ENCODE peak calls at places on chromosomes 7 and 10, in nine cellular contexts. E, L, Q, G, B, V, C, H and O are unnamed samples.

GRCh38 chr7:158820656-158821055 is 8.7 kb downstream of the ESYT2 start:
- DNase-seq in B (no peak), V (no peak), L (peak; percentile 47), C (no peak), H (no peak), E (no peak), G (no peak), Q (no peak), O (no peak)

GRCh38 chr7:137993395-137993743 is 8.5 kb downstream of the CREB3L2 start:
- DNase-seq in E (no peak), G (no peak), L (no peak), B (no peak), H (peak; percentile 10), V (no peak), C (no peak), Q (no peak), O (no peak)

GRCh38 chr7:116224492-116225098 is 14.3 kb downstream of the TES start:
- DNase-seq in B (no peak), V (no peak), L (no peak), C (no peak), H (no peak), Q (no peak), E (no peak), G (no peak), O (no peak)

GRCh38 chr7:81299711-81300110 is 380.9 kb upstream of the SEMA3C start:
- DNase-seq in V (no peak), H (no peak), Q (no peak), E (no peak), B (no peak), L (no peak), G (no peak), C (no peak), O (no peak)

GRCh38 chr10:85420501-85421191 is 945.9 kb downstream of the GRID1 start:
- DNase-seq in Q (no peak), G (no peak), B (no peak), E (no peak), V (no peak), C (no peak), H (no peak), L (no peak), O (no peak)

GRCh38 chr10:132651511-132652029 is 114.0 kb downstream of the INPP5A start:
- DNase-seq in G (no peak), Q (peak; percentile 42), C (no peak), E (no peak), L (no peak), V (no peak), B (no peak), H (no peak), O (no peak)

GRCh38 chr10:8305871-8306652 is 251.6 kb downstream of the GATA3 start:
- DNase-seq in G (no peak), V (no peak), L (peak; percentile 22), H (no peak), C (no peak), E (no peak), Q (no peak), B (no peak), O (no peak)

GRCh38 chr7:50164552-50165220 is 71.6 kb upstream of the ZPBP start:
- DNase-seq in E (no peak), B (no peak), C (no peak), H (no peak), V (no peak), G (no peak), Q (no peak), L (no peak), O (no peak)

GRCh38 chr7:73364006-73364728 is 36.2 kb downstream of the FKBP6 start:
- DNase-seq in V (no peak), B (no peak), E (no peak), Q (no peak), G (no peak), L (no peak), H (no peak), C (no peak), O (no peak)

GRCh38 chr7:9189683-9190082 is 756.3 kb downstream of the NXPH1 start:
- DNase-seq in V (no peak), Q (no peak), B (no peak), E (no peak), G (no peak), H (no peak), C (no peak), L (no peak), O (no peak)

GRCh38 chr10:79295593-79295992 is 51.7 kb upstream of the PPIF start:
- DNase-seq in V (no peak), G (no peak), L (no peak), C (no peak), Q (no peak), E (peak; percentile 36), B (no peak), H (no peak), O (no peak)

GRCh38 chr10:97132273-97132672 is 53.5 kb downstream of the SLIT1 start:
- DNase-seq in V (no peak), L (no peak), E (no peak), C (no peak), H (no peak), B (no peak), G (no peak), Q (no peak), O (no peak)

GRCh38 chr7:107327986-107328569 is 141.8 kb upstream of the GPR22 start:
- DNase-seq in L (peak; percentile 2), E (no peak), C (no peak), G (no peak), V (no peak), B (no peak), H (no peak), Q (no peak), O (no peak)

GRCh38 chr10:30170814-30171213 is 111.4 kb upstream of the JCAD start:
- DNase-seq in H (no peak), B (no peak), Q (no peak), E (no peak), L (peak; percentile 22), G (no peak), C (no peak), V (no peak), O (no peak)

GRCh38 chr10:93993782-93994668 is at the start of gene PLCE1:
- DNase-seq in Q (peak; percentile 84), V (no peak), G (peak; percentile 71), H (peak; percentile 43), L (no peak), E (peak; percentile 73), B (peak; percentile 89), C (peak; percentile 18), O (no peak)
- TF ChIP-seq CTCF in Q (no peak), V (peak; percentile 46), G (peak; percentile 23), H (no peak), L (no peak), E (no peak), B (no peak), C (no peak), O (no peak)

DNA sequence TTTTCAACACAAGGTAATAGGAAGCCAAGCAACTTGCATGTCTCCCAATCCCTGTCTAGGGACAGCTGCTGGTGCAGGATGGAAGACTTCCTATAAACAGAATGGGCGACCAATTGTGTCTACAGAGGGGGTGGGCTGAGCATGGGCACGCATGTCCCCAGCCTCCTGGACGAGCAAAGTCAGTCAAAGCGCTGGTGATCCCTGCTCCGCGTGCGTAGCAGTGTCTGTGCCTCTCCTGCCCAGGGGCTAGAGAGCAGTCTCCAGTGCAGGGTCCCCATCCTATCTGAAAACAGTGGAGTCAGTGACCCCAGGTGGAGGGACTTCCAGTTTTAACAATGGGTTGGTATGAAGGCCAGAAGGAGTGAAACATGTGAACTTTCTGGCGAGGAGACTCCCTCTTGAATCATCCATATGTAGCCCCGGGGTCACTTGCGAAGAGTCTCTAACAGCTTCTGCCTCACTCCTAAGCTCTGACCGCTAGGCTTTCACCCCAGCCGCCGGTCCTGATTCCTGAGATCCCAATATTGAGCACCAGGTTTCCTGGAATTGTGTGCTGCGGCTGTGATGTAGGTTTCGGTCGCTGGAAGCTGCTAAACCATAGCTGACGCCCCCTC is 723 bp upstream of the CASP2 start:
- DNase-seq in L (no peak), H (no peak), E (no peak), V (no peak), C (no peak), G (no peak), B (no peak), Q (no peak), O (no peak)
- H3K4me3 ChIP-seq in L (peak overlapping the region; percentile 17), H (peak overlapping the region; percentile 72), E (peak overlapping the region; percentile 90), V (peak overlapping the region; percentile 73), C (peak overlapping the region; percentile 23), G (peak overlapping the region; percentile 91), B (no peak overlapping the region), Q (peak overlapping the region; percentile 96), O (peak overlapping the region; percentile 92)

GRCh38 chr10:43393606-43394360 is 15.2 kb downstream of the HNRNPF start:
- DNase-seq in H (no peak), V (no peak), Q (no peak), L (no peak), B (no peak), E (no peak), C (no peak), G (no peak), O (no peak)

GRCh38 chr10:43390333-43390732 is 18.7 kb downstream of the HNRNPF start:
- DNase-seq in H (no peak), E (no peak), C (no peak), V (no peak), Q (no peak), L (no peak), B (no peak), G (no peak), O (no peak)

GRCh38 chr10:43392757-43393156 is 16.2 kb downstream of the HNRNPF start:
- DNase-seq in E (no peak), B (no peak), G (no peak), C (no peak), H (no peak), Q (no peak), V (no peak), L (no peak), O (no peak)

GRCh38 chr10:43389867-43390266 is 18.4 kb downstream of the FXYD4 start:
- DNase-seq in H (no peak), E (no peak), V (no peak), B (no peak), C (no peak), Q (no peak), L (no peak), G (no peak), O (no peak)

GRCh38 chr10:43390791-43391190 is 18.2 kb downstream of the HNRNPF start:
- DNase-seq in L (no peak), B (peak; percentile 54), E (no peak), Q (peak; percentile 26), G (no peak), H (peak; percentile 32), C (no peak), V (no peak), O (no peak)
- TF ChIP-seq CTCF in L (peak; percentile 81), B (peak; percentile 52), E (peak; percentile 17), Q (no peak), G (peak; percentile 46), H (no peak), C (peak; percentile 45), V (peak; percentile 67), O (peak; percentile 70)

DNA sequence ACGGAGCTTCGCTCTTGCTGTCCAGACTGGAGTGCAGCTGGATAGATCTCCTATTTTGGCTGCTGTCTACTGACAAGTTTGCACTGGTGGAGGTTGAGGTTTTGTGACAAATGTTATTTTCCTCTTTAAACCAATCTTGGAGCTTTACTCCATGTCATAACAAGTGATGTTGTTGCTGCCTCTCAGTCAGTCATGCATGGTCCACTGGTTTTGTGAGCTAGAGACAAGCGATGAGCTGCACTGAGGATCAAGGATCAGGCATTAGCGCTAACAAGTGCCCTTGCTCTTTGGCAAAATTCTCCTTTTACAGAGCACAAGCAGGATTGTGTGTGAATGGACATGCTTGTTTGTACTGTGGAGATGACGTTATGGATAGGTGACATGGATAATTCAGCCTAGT is 780 bp upstream of the WDFY4 start:
- DNase-seq in V (no peak), C (peak; percentile 45), L (no peak), B (no peak), E (no peak), G (no peak), Q (no peak), H (no peak), O (no peak)
- H3K4me3 ChIP-seq in V (no peak overlapping the region), C (no peak overlapping the region), L (no peak overlapping the region), B (no peak overlapping the region), E (no peak overlapping the region), G (no peak overlapping the region), Q (no peak overlapping the region), H (no peak overlapping the region), O (no peak overlapping the region)